ENCODE peak calls at places on chromosomes 1 and 21, in nine cellular contexts. I, L, N, A, Y, S, D, V and H are unnamed samples.

GRCh38 chr1:203796223-203796747 is 862 bp downstream of the ZBED6 start:
- DNase-seq in I (no peak), S (peak), A (no peak), N (no peak), D (peak), L (peak), Y (no peak), V (peak), H (no peak)

GRCh38 chr1:117609471-117609911 is 3.6 kb downstream of the TENT5C start:
- DNase-seq in D (peak), S (no peak), N (no peak), L (no peak), V (no peak), A (no peak), I (no peak), Y (no peak), H (no peak)

GRCh38 chr1:93876284-93876683 is 2.7 kb downstream of the DNTTIP2 start:
- DNase-seq in V (no peak), L (no peak), Y (no peak), A (no peak), I (no peak), N (no peak), S (no peak), D (no peak), H (no peak)

GRCh38 chr21:42414928-42415769 is 11.4 kb downstream of the UBASH3A start:
- DNase-seq in N (no peak), L (no peak), Y (peak), S (no peak), I (peak), V (peak), A (peak), D (no peak), H (no peak)

GRCh38 chr1:89833183-89834077 is 12.6 kb downstream of the LRRC8D start:
- DNase-seq in A (no peak), N (no peak), S (no peak), V (no peak), I (no peak), D (no peak), Y (no peak), L (no peak), H (no peak)

GRCh38 chr1:37258068-37258467 is 216.3 kb upstream of the ZC3H12A start:
- DNase-seq in S (no peak), A (no peak), V (no peak), D (no peak), N (no peak), Y (no peak), L (no peak), I (no peak), H (no peak)

GRCh38 chr1:182257369-182258063 is 134.1 kb downstream of the GLUL start:
- DNase-seq in I (no peak), D (no peak), L (no peak), N (no peak), A (no peak), V (no peak), Y (no peak), S (no peak), H (no peak)

GRCh38 chr1:155166373-155167165 is 6.5 kb downstream of the KRTCAP2 start:
- DNase-seq in L (peak), V (no peak), D (peak), I (no peak), Y (no peak), N (no peak), A (no peak), S (no peak), H (peak)

GRCh38 chr1:9894115-9894514 is 16.0 kb downstream of the CTNNBIP1 start:
- DNase-seq in Y (no peak), L (no peak), V (no peak), D (no peak), S (no peak), N (no peak), I (no peak), A (no peak), H (no peak)

GRCh38 chr1:92168657-92169056 is 49.1 kb upstream of the C1orf146 start:
- DNase-seq in S (no peak), I (no peak), Y (no peak), L (no peak), D (no peak), A (no peak), N (peak), V (no peak), H (no peak)

GRCh38 chr21:17829472-17829871 is 10.3 kb upstream of the C21orf91 start:
- DNase-seq in Y (no peak), S (no peak), D (no peak), A (no peak), L (peak), V (peak), N (no peak), I (no peak), H (no peak)

GRCh38 chr1:60281360-60281932 is 207.9 kb upstream of the C1orf87 start:
- DNase-seq in V (peak), N (peak), A (no peak), S (peak), I (peak), Y (peak), D (peak), L (peak), H (peak)

GRCh38 chr21:17602874-17603273 is 9.8 kb downstream of the BTG3 start:
- DNase-seq in N (no peak), Y (no peak), V (peak), A (no peak), S (no peak), L (peak), D (no peak), I (no peak), H (no peak)

GRCh38 chr1:101365881-101366280 is 129.1 kb downstream of the S1PR1 start:
- DNase-seq in L (no peak), N (no peak), V (no peak), I (no peak), S (no peak), D (no peak), Y (no peak), A (no peak), H (no peak)

GRCh38 chr1:54153548-54154439 is 994 bp upstream of the CDCP2 start:
- DNase-seq in D (peak), N (no peak), A (no peak), Y (peak), V (peak), L (peak), S (no peak), I (peak), H (no peak)

GRCh38 chr1:192563129-192563528 is 12.4 kb upstream of the RGS1 start:
- DNase-seq in D (no peak), N (no peak), L (no peak), V (no peak), Y (no peak), A (no peak), I (no peak), S (no peak), H (no peak)

GRCh38 chr1:196558424-196558823 is 49.8 kb downstream of the KCNT2 start:
- DNase-seq in L (peak), S (peak), N (peak), Y (no peak), A (no peak), V (peak), I (peak), D (no peak), H (no peak)

GRCh38 chr1:219810451-219810850 is 117.9 kb downstream of the SLC30A10 start:
- DNase-seq in V (no peak), D (no peak), A (no peak), L (peak), I (peak), N (no peak), S (no peak), Y (no peak), H (no peak)

GRCh38 chr21:45356251-45356650 is 48.7 kb upstream of the COL18A1 start:
- DNase-seq in A (no peak), I (no peak), D (peak), Y (no peak), L (no peak), S (no peak), V (no peak), N (no peak), H (no peak)

GRCh38 chr1:9481048-9481447 is 58.2 kb upstream of the SLC25A33 start:
- DNase-seq in L (no peak), V (no peak), I (no peak), A (no peak), Y (no peak), N (no peak), S (peak), D (no peak), H (no peak)

GRCh38 chr21:42666918-42667317 is 13.5 kb downstream of the PDE9A start:
- DNase-seq in L (no peak), Y (no peak), N (no peak), I (no peak), D (no peak), V (no peak), S (no peak), A (no peak), H (no peak)

GRCh38 chr1:151841141-151841540 is 1.5 kb upstream of the C2CD4D start:
- DNase-seq in L (peak), D (no peak), I (peak), V (peak), S (no peak), N (no peak), Y (no peak), A (no peak), H (no peak)

GRCh38 chr1:168792142-168792541 is 63.1 kb upstream of the DPT start:
- DNase-seq in V (no peak), N (no peak), S (no peak), Y (no peak), D (no peak), I (no peak), A (no peak), L (no peak), H (no peak)

GRCh38 chr1:28640766-28641165 is 2.1 kb downstream of the TAF12 start:
- DNase-seq in V (peak), S (no peak), Y (no peak), I (no peak), N (no peak), D (peak), L (peak), A (no peak), H (no peak)

GRCh38 chr1:57707631-57708030 is 283.8 kb upstream of the DAB1 start:
- DNase-seq in A (no peak), N (no peak), D (no peak), L (no peak), S (no peak), Y (no peak), I (no peak), V (no peak), H (no peak)